ENCODE peak calls at places on chromosomes 13 and 19, in five cellular contexts. H is upper lobe of right lung, L is hepatocyte, V is PC-9, G is Peyer's patch. C is an unnamed sample.

GRCh38 chr13:109652536-109652935 is 133.8 kb downstream of the IRS2 start:
- DNase-seq in L (no peak), G (no peak), V (no peak), H (no peak), C (no peak)

GRCh38 chr19:15116856-15117255 is 9.7 kb downstream of the SYDE1 start:
- DNase-seq in L (no peak), V (no peak), G (no peak), H (no peak), C (no peak)

GRCh38 chr19:49398931-49399330 is 10.9 kb downstream of the KASH5 start:
- DNase-seq in V (no peak), L (no peak), G (no peak), H (no peak), C (no peak)

GRCh38 chr13:98252931-98253470 is 75.9 kb upstream of the RNF113B start:
- DNase-seq in L (peak; percentile 38), H (no peak), G (no peak), V (no peak), C (no peak)

GRCh38 chr19:2461751-2462634 is 5.2 kb upstream of the LMNB2 start:
- DNase-seq in L (peak; percentile 61), H (peak; percentile 79), G (peak; percentile 67), V (peak; percentile 60), C (peak; percentile 81)

GRCh38 chr19:11446271-11446651 is 10.8 kb downstream of the PRKCSH start:
- DNase-seq in V (no peak), G (no peak), L (no peak), H (no peak), C (no peak)

GRCh38 chr19:18002347-18002850 is 5.6 kb upstream of the ARRDC2 start:
- DNase-seq in V (no peak), G (no peak), L (no peak), H (peak; percentile 80), C (no peak)

GRCh38 chr13:105333416-105333815 is 1202.0 kb downstream of the EFNB2 start:
- DNase-seq in G (no peak), V (no peak), L (no peak), H (no peak), C (no peak)

GRCh38 chr13:31213681-31214289 is 14.0 kb downstream of the B3GLCT start:
- DNase-seq in G (no peak), L (no peak), V (no peak), H (no peak), C (no peak)

GRCh38 chr19:44969437-44969836 is 14.3 kb downstream of the CLPTM1 start:
- DNase-seq in L (no peak), G (no peak), H (no peak), V (no peak), C (no peak)

GRCh38 chr19:17213334-17213733 is 1.8 kb upstream of the USE1 start:
- DNase-seq in H (no peak), V (no peak), G (no peak), L (peak; percentile 3), C (no peak)

GRCh38 chr19:43532571-43532961 is 422 bp upstream of the ZNF575 start:
- DNase-seq in H (peak; percentile 83), G (peak; percentile 82), V (peak; percentile 58), L (no peak), C (peak; percentile 86)

GRCh38 chr13:42474954-42475353 is 99.0 kb upstream of the TNFSF11 start:
- DNase-seq in H (no peak), L (no peak), V (no peak), G (no peak), C (no peak)

GRCh38 chr19:46390121-46390858 is 23.1 kb downstream of the CCDC8 start:
- DNase-seq in L (no peak), V (no peak), G (no peak), H (peak; percentile 48), C (peak; percentile 58)

GRCh38 chr19:14439014-14439413 is 5.9 kb downstream of the PKN1 start:
- DNase-seq in L (no peak), V (no peak), G (no peak), H (no peak), C (no peak)

GRCh38 chr13:45851171-45851889 is at the start of gene SIAH3:
- DNase-seq in H (no peak), L (peak; percentile 14), G (no peak), V (no peak), C (no peak)

GRCh38 chr13:113926301-113926761 is 47.5 kb downstream of the C13orf46 start:
- DNase-seq in G (peak; percentile 39), H (no peak), V (no peak), L (no peak), C (no peak)

GRCh38 chr19:56639217-56639616 is 3.7 kb upstream of the SMIM17 start:
- DNase-seq in H (no peak), G (no peak), L (no peak), V (peak; percentile 16), C (no peak)

GRCh38 chr19:47512183-47512947 is 2.5 kb downstream of the NAPA start:
- DNase-seq in V (no peak), G (no peak), H (no peak), L (peak; percentile 81), C (no peak)

GRCh38 chr13:46593403-46593802 is 40.4 kb downstream of the LRCH1 start:
- DNase-seq in H (no peak), L (no peak), G (no peak), V (no peak), C (no peak)

GRCh38 chr13:102399791-102400618 is 1.8 kb downstream of the FGF14 start:
- DNase-seq in L (no peak), G (peak; percentile 46), H (peak; percentile 65), V (no peak), C (peak; percentile 71)

GRCh38 chr13:106566682-106567420 is 1.1 kb downstream of the ARGLU1 start:
- DNase-seq in G (no peak), H (peak; percentile 81), V (peak; percentile 23), L (peak; percentile 70), C (peak; percentile 83)

GRCh38 chr19:2289714-2290435 is 7.9 kb upstream of the PEAK3 start:
- DNase-seq in L (no peak), G (no peak), V (no peak), H (peak; percentile 82), C (peak; percentile 84)

GRCh38 chr13:25885418-25885817 is 166.4 kb downstream of the SHISA2 start:
- DNase-seq in V (no peak), H (no peak), G (no peak), L (no peak), C (no peak)

GRCh38 chr13:25879466-25879865 is 172.3 kb downstream of the SHISA2 start:
- DNase-seq in L (no peak), H (no peak), V (no peak), G (no peak), C (no peak)

GRCh38 chr13:25882732-25883357 is 169.0 kb downstream of the SHISA2 start:
- DNase-seq in V (no peak), L (no peak), G (no peak), H (no peak), C (no peak)

GRCh38 chr13:25881946-25882574 is 169.8 kb downstream of the SHISA2 start:
- DNase-seq in G (no peak), H (no peak), L (peak; percentile 39), V (no peak), C (no peak)

DNA sequence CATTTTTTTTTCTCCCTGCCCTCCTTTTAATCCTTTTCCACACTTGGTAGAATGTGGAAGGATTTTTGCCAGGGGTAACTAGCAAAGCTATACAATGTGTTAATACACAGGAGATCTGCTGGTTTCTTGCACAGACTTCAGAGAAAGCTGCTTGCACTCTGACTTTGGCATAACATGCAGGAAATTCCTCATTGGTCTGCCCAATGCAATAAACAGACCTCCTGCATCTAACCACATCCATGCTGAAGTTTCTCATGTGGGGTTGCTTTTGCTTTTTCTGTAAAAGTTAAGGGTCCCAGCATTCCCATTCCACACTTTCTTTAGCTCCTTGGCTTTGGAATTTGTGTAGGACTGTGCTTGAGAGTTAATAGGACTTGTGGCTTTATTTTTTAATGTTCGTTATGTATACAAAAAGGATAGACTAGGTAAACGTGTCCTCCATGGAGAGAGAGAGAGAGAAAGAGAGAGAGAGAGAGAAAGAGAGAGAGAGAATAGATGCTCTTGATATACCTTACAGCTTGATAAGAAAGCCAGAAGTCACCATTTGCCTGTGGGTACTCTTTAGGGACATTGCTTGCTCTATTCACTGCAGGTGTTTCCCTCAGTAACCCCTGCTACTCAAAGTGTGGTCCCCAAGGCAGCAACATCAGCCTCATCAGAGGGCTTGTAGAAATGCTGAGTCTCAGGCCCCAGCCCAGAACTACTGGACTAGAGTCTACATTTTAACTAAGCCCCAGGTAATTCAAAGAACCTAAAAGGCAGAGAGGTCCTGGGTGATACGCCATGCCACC is 170.5 kb downstream of the SHISA2 start:
- DNase-seq in H (no peak), L (no peak), G (no peak), V (no peak), C (no peak)
- H3K36me3 ChIP-seq in H (no peaks in the 10 kb centered on the region), L (no peaks in the 10 kb centered on the region), G (no peaks in the 10 kb centered on the region), V (no peaks in the 10 kb centered on the region), C (no peaks in the 10 kb centered on the region)

GRCh38 chr19:6719992-6720368 is 470 bp downstream of the C3 start:
- DNase-seq in L (no peak), G (no peak), H (no peak), V (no peak), C (no peak)

GRCh38 chr19:6721113-6721474 is 644 bp upstream of the C3 start:
- DNase-seq in L (no peak), V (no peak), G (no peak), H (no peak), C (no peak)

GRCh38 chr19:6720369-6721112 is at the start of gene C3:
- DNase-seq in L (peak; percentile 76), V (peak; percentile 69), G (no peak), H (peak; percentile 83), C (peak; percentile 72)

GRCh38 chr19:6723108-6723618 is 2.7 kb upstream of the C3 start:
- DNase-seq in V (peak; percentile 65), L (peak; percentile 60), H (peak; percentile 79), G (no peak), C (peak; percentile 77)

DNA sequence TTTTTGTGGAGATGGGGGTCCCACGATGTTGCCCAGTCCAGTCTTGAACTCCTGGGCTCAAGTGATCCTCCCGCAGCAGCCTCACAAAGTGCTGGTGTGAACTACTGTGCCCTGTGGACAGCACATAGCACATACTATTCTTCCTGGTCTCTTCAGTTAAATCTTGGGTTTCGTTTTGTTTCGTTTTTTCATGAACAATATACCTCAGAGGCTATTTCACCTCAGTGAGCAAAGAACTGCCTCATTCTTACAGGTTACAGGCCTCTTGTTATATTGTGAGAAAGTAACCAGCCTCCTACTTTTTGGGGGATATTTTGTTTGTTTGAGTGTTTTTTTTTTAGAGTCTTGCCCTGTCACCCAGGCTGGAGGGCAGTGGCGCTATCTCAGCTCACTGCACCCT is 1.3 kb upstream of the C3 start:
- DNase-seq in V (no peak), G (no peak), L (no peak), H (no peak), C (no peak)
- H3K27ac ChIP-seq in V (peak overlapping the region; percentile 77), G (no peak overlapping the region), L (peak overlapping the region; percentile 48), H (peak overlapping the region; percentile 65), C (no peak overlapping the region)

GRCh38 chr19:12792853-12793289 is 1.6 kb downstream of the JUNB start:
- DNase-seq in H (no peak), V (no peak), L (no peak), G (no peak), C (no peak)
- H3K4me3 ChIP-seq in H (peak overlapping the region; percentile 88), V (peak overlapping the region; percentile 73), L (peak overlapping the region; percentile 94), G (peak overlapping the region; percentile 82), C (peak overlapping the region; percentile 96)

GRCh38 chr13:19646062-19646461 is 12.6 kb downstream of the MPHOSPH8 start:
- DNase-seq in G (no peak), H (no peak), V (no peak), L (no peak), C (no peak)

GRCh38 chr13:19643652-19644051 is 10.2 kb downstream of the MPHOSPH8 start:
- DNase-seq in G (no peak), L (no peak), H (no peak), V (no peak), C (no peak)

GRCh38 chr13:19650742-19651141 is 17.3 kb downstream of the MPHOSPH8 start:
- DNase-seq in H (no peak), L (no peak), V (no peak), G (no peak), C (no peak)

GRCh38 chr13:19644947-19645439 is 11.5 kb downstream of the MPHOSPH8 start:
- DNase-seq in H (no peak), L (no peak), V (no peak), G (no peak), C (no peak)
- H3K36me3 ChIP-seq in H (peaks cover 77% of the 10 kb centered on the region), L (no peaks in the 10 kb centered on the region), V (peaks cover 26% of the 10 kb centered on the region), G (peaks cover 62% of the 10 kb centered on the region), C (peaks cover 10% of the 10 kb centered on the region)

C was measured in kidney.